ENCODE peak calls at places on chromosomes 2 and 18, in six cellular contexts. P is lung, X is lower lobe of right lung, B is A549, W is HepG2, M is left lung. T is an unnamed sample.

GRCh38 chr2:231181848-231182247 is 16.6 kb upstream of the ARMC9 start:
- ATAC-seq in B (peak), W (peak), X (peak), M (peak), P (peak), T (peak)

GRCh38 chr18:47141289-47141688 is 9.0 kb downstream of the HDHD2 start:
- ATAC-seq in P (no peak), X (no peak), B (no peak), M (no peak), W (no peak), T (no peak)

GRCh38 chr2:30721241-30721640 is 86.0 kb downstream of the CAPN13 start:
- ATAC-seq in M (no peak), X (peak), P (no peak), B (no peak), W (peak), T (no peak)

GRCh38 chr2:64970495-64970894 is 18.7 kb upstream of the SLC1A4 start:
- ATAC-seq in B (no peak), W (no peak), P (no peak), M (no peak), X (no peak), T (no peak)

GRCh38 chr2:139946690-139947089 is 1166.5 kb upstream of the NXPH2 start:
- ATAC-seq in X (no peak), M (no peak), W (no peak), B (no peak), P (no peak), T (no peak)

GRCh38 chr18:45566025-45566740 is 49.1 kb upstream of the SLC14A2 start:
- ATAC-seq in M (peak), X (peak), B (no peak), W (no peak), P (no peak), T (peak)

GRCh38 chr2:143150287-143150686 is 21.1 kb downstream of the ARHGAP15 start:
- ATAC-seq in X (peak), B (no peak), P (no peak), M (peak), W (no peak), T (no peak)

GRCh38 chr18:9081940-9082339 is 20.6 kb upstream of the NDUFV2 start:
- ATAC-seq in W (no peak), X (no peak), P (no peak), M (no peak), B (no peak), T (no peak)

GRCh38 chr2:12416600-12416999 is 300.1 kb upstream of the TRIB2 start:
- ATAC-seq in W (peak), X (peak), P (no peak), M (peak), B (no peak), T (no peak)

GRCh38 chr2:12514631-12515437 is 201.9 kb upstream of the TRIB2 start:
- ATAC-seq in P (no peak), W (peak), X (peak), B (no peak), M (no peak), T (no peak)

GRCh38 chr2:27723372-27724144 is 48.0 kb upstream of the MRPL33 start:
- ATAC-seq in X (peak), M (peak), P (peak), B (peak), W (peak), T (peak)

GRCh38 chr2:198144621-198145020 is 340.2 kb downstream of the PLCL1 start:
- ATAC-seq in W (no peak), P (no peak), B (no peak), M (no peak), X (no peak), T (no peak)

GRCh38 chr2:23346029-23346428 is 39.0 kb upstream of the KLHL29 start:
- ATAC-seq in W (no peak), M (no peak), P (no peak), X (no peak), B (no peak), T (no peak)

GRCh38 chr2:95384854-95385569 is 17.5 kb upstream of the FAHD2A start:
- ATAC-seq in W (peak), B (no peak), P (no peak), X (no peak), M (no peak), T (peak)

GRCh38 chr2:106983305-106983704 is 97.3 kb upstream of the ST6GAL2 start:
- ATAC-seq in W (no peak), M (no peak), X (no peak), B (no peak), P (no peak), T (no peak)

GRCh38 chr2:173282795-173283545 is 71.7 kb upstream of the CDCA7 start:
- ATAC-seq in B (no peak), M (no peak), P (no peak), X (no peak), W (no peak), T (no peak)

GRCh38 chr2:133986076-133986837 is 267.6 kb upstream of the MGAT5 start:
- ATAC-seq in X (no peak), M (peak), B (no peak), W (no peak), P (no peak), T (no peak)

GRCh38 chr2:73827660-73828388 is 937 bp upstream of the STAMBP start:
- ATAC-seq in M (no peak), X (no peak), W (no peak), B (no peak), P (no peak), T (no peak)

GRCh38 chr2:121902616-121903015 is 147.2 kb downstream of the TSN start:
- ATAC-seq in M (no peak), X (no peak), P (no peak), W (peak), B (no peak), T (peak)

GRCh38 chr2:30446602-30447148 is 371 bp upstream of the LCLAT1 start:
- ATAC-seq in X (peak), W (no peak), B (no peak), P (peak), M (peak), T (peak)

GRCh38 chr18:70781860-70782453 is 493.1 kb downstream of the SOCS6 start:
- ATAC-seq in M (peak), P (peak), B (peak), W (peak), X (peak), T (no peak)

GRCh38 chr18:41761329-41762028 is 193.6 kb upstream of the PIK3C3 start:
- ATAC-seq in W (no peak), M (peak), P (peak), X (no peak), B (peak), T (no peak)

DNA sequence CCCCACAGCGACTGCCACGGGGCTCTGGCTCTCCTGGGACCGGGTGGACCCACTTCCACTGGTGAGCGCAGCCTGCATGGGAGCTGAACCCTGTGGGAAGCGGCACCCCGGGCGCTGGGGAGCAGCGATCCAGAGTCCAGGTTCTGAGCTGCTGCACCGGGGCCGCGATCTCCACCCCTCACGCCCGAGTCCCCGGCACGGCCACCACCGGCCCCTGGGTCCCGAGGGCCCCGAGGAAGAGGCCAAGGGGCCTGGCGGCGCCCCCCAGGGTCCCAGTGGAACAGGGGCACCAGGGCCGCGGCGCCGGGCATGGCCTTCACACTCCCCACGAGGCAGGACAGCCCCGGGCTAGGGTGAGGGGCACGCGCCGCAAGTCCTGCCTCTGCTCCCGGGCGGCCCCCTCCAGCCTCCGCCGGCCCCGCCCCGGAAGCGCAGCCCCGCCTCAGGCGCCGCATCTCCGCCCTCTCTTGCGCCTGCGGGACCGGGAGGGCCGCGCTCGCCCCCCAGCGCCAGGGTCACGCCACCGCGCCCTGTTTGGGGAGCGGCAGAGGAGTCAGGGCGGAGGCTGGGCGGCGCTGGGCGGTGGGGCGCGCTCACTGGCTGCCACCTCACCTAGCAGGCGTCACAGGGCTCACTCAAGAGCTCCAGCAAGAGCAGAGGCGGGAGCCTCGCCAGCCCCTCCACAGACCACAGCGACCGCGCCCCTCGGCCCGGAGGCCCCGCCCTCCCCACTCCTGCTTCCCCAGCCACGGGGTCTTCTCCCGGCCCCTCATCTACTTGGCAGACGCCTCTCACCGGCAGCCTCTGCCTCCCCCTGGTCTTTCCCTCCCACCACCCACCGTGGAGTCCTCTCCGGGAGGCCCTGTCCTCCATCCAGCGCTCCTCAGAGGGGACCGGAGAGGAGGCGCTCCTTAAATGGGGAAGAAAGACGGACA is 26.8 kb downstream of the THAP4 start:
- ATAC-seq in M (peak), B (no peak), P (peak), X (peak), W (peak), T (peak)
- H3K4me3 ChIP-seq in M (peak), B (no peak), P (peak), X (peak), W (peak), T (peak)

GRCh38 chr18:3245853-3246635 is 1.6 kb upstream of the MYL12A start:
- ATAC-seq in X (peak), W (peak), B (peak), M (peak), P (peak), T (peak)

GRCh38 chr18:3248062-3248669 is 565 bp downstream of the MYL12A start:
- ATAC-seq in W (no peak), B (no peak), M (no peak), P (no peak), X (no peak), T (peak)

GRCh38 chr18:3246636-3247242 is 862 bp upstream of the MYL12A start:
- ATAC-seq in W (peak), M (peak), X (peak), P (peak), B (peak), T (no peak)

GRCh38 chr18:3248670-3249359 is 1.2 kb downstream of the MYL12A start:
- ATAC-seq in X (peak), P (no peak), B (no peak), M (peak), W (no peak), T (no peak)

DNA sequence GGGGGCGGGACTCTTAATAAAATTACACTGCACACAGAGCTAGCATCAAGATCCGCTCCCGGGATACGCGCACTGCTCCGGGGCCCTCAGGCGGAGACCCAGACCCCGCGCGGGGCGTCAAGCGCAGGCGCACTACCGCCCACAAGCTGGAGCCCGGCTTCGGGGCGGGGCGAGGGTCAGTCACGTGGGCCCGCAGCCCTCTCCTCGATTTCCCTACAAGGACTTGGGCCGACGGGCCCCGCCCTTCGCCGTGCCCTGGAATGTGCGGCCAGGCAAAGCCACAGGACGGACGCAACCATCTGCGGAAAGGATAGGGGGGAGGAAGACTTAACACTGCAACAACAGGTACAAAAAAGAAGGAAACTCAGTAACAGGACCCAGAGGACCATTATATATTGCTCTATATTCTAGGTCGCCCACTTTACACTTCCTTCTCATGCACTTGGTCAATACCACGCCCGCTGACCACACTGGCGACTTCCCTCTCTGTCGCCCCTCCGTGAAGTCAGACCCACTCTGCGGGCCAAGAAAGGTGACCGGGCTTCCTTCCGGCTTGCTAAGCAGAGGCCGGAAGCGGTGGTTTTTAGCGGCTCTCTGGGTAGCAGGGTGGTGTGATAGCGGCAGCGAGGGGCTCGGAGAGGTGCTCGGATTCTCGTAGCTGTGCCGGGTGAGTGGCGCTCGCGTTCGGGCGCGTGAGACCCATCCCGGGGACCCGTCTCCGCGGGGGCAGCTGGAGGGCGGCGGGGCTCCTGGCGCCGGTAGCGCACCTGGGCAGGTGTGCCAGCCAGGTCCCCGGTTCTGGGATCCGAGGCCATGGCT is at the start of gene MYL12A:
- ATAC-seq in X (peak), B (peak), M (peak), W (peak), P (peak), T (peak)
- H3K4me3 ChIP-seq in X (peak), B (peak), M (peak), W (peak), P (peak), T (peak)

DNA sequence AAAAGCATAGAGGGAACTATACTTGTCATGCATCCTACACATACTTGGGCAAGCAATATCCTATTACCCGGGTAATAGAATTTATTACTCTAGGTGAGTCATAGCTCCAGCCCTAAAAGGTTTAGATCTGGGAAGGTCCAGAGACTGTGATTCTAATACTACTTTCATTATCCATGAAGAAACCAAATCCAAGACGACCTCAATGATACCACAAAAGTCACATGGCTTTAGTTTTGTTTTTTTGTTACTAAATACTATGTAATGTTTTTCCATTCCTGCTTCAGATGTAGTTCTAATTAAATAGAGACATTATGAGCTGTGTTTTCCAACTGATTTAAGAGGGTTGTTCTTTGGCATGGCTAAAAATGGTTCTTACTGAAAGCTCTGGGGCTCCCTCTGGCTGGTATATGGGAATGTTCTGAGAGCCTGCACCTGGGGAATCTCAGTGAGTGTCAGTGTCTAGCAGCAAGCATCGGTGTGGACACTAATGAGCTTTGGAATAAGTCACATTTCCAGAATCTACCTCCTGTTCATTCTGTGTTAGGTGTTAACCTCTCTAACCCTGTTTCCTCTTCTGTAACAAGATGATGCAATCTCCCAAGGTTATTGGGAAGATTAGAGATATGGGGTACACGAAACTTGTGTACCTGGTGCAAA is 20.5 kb upstream of the IL1RL2 start:
- ATAC-seq in M (peak), X (peak), W (peak), B (peak), P (no peak), T (peak)
- H3K4me3 ChIP-seq in M (no peak), X (no peak), W (no peak), B (no peak), P (no peak), T (no peak)

GRCh38 chr2:21633531-21634310 is 510.0 kb downstream of the TDRD15 start:
- ATAC-seq in B (no peak), W (no peak), X (no peak), M (no peak), P (no peak), T (no peak)
- H3K4me3 ChIP-seq in B (no peak), W (no peak), X (no peak), M (no peak), P (no peak), T (no peak)

DNA sequence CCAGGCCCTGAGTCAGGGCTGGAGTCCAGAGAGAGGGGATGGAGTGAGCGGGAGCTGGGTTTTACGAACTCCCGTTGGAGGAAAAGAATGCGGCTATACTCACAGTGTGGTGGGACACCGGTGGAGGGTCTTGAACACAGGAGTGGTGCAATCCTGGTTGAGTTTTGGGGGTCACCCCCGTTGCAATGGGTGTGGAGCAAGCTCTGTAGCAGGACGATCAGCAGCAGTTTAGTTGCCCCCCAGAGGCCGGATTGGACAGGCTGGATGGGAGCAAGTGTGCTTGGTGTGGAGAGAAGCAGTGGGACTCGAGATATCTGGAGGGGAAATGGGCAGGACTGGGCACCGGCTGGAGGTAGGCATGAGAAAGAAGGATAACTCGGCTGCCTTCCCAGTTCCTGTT is 72.3 kb upstream of the TWIST2 start:
- ATAC-seq in P (no peak), W (peak), X (no peak), M (no peak), B (no peak), T (no peak)
- H3K4me3 ChIP-seq in P (no peak), W (peak), X (no peak), M (no peak), B (no peak), T (no peak)

T was measured in gastroesophageal sphincter.